ENCODE peak calls at places on chromosome 14, in six cellular contexts. F is activated CD4-positive, alpha-beta T cell treated with anti-CD3 and anti-CD28 coated beads, Interleukin-2, amount 50 U/mL, for 48 hours; D is NCI-H1092 treated with DMSO at 0.1 percent for 48 hours; Y is kidney glomerular epithelial cell; I is heart right ventricle; S is RCC 7860. Z is an unnamed sample.

GRCh38 chr14:58722433-58722832 is 84.7 kb downstream of the DACT1 start:
- DNase-seq in I (no peak), Y (no peak), D (no peak), S (no peak), F (no peak), Z (no peak)

GRCh38 chr14:48963231-48963630 is 622.9 kb downstream of the RPS29 start:
- DNase-seq in S (no peak), I (no peak), Y (no peak), D (no peak), F (no peak), Z (no peak)

GRCh38 chr14:39417014-39417413 is 15.2 kb downstream of the FBXO33 start:
- DNase-seq in Y (no peak), D (no peak), S (no peak), I (no peak), F (no peak), Z (no peak)

GRCh38 chr14:101594511-101595148 is 33.3 kb downstream of the DIO3 start:
- DNase-seq in Y (no peak), D (no peak), S (no peak), F (no peak), I (no peak), Z (no peak)

GRCh38 chr14:79820866-79821535 is 390.3 kb downstream of the DIO2 start:
- DNase-seq in F (no peak), D (no peak), S (no peak), Y (no peak), I (no peak), Z (no peak)

GRCh38 chr14:77052281-77053044 is 24.0 kb upstream of the IRF2BPL start:
- DNase-seq in Y (no peak), S (no peak), F (no peak), I (no peak), D (no peak), Z (peak; percentile 61)

GRCh38 chr14:74085828-74086227 is 1.1 kb downstream of the LIN52 start:
- DNase-seq in Y (no peak), D (no peak), S (no peak), F (no peak), I (no peak), Z (no peak)

GRCh38 chr14:65153101-65153500 is 50.8 kb upstream of the MAX start:
- DNase-seq in Y (no peak), D (no peak), S (no peak), F (no peak), I (no peak), Z (no peak)

GRCh38 chr14:81727243-81727642 is 193.6 kb upstream of the SEL1L start:
- DNase-seq in I (no peak), F (no peak), S (no peak), Y (peak; percentile 79), D (peak; percentile 32), Z (no peak)

GRCh38 chr14:50045039-50045711 is 71.2 kb downstream of the VCPKMT start:
- DNase-seq in I (peak; percentile 71), Y (peak; percentile 55), D (no peak), F (peak; percentile 77), S (peak; percentile 73), Z (peak; percentile 85)

GRCh38 chr14:21526672-21527319 is 650 bp upstream of the SALL2 start:
- DNase-seq in S (no peak), D (peak; percentile 75), F (no peak), Y (no peak), I (no peak), Z (no peak)

GRCh38 chr14:95935228-95935822 is 58.7 kb downstream of the TUNAR start:
- DNase-seq in D (no peak), I (no peak), S (no peak), Y (peak; percentile 6), F (no peak), Z (no peak)

GRCh38 chr14:72894623-72895378 is 900 bp upstream of the DPF3 start:
- DNase-seq in I (peak; percentile 21), S (no peak), Y (no peak), D (peak; percentile 32), F (no peak), Z (peak; percentile 48)

GRCh38 chr14:68789002-68789797 is 3.7 kb downstream of the ZFP36L1 start:
- DNase-seq in Y (peak; percentile 53), D (peak; percentile 90), I (peak; percentile 85), S (peak; percentile 61), F (peak; percentile 81), Z (peak; percentile 90)

GRCh38 chr14:101039031-101039754 is 135.7 kb upstream of the RTL1 start:
- DNase-seq in S (no peak), Y (no peak), I (no peak), D (no peak), F (no peak), Z (no peak)

GRCh38 chr14:53793790-53794560 is 162.7 kb downstream of the BMP4 start:
- DNase-seq in Y (peak; percentile 29), S (no peak), D (peak; percentile 97), F (no peak), I (no peak), Z (peak; percentile 44)

GRCh38 chr14:100384819-100385813 is 62.0 kb downstream of the SLC25A47 start:
- DNase-seq in D (peak; percentile 27), Y (peak; percentile 70), S (no peak), F (no peak), I (no peak), Z (no peak)

Z was measured in Right ventricle myocardium superior.